ENCODE peak calls at places on chromosomes 5 and 9, in eight cellular contexts. One of them, this sample, is unnamed.

GRCh38 chr9:78562021-78562420 is 265.1 kb downstream of the PSAT1 start:
- DNase-seq in kidney: no peak
- DNase-seq in thoracic aorta: no peak
- DNase-seq in gastrocnemius medialis: no peak
- DNase-seq in GM23338: no peak
- DNase-seq in heart right ventricle: no peak
- DNase-seq in cardiac muscle cell: no peak
- DNase-seq in A673: no peak
- DNase-seq in this sample: no peak

GRCh38 chr9:82810902-82811301 is 252.0 kb downstream of the RASEF start:
- DNase-seq in heart right ventricle: no peak
- DNase-seq in kidney: no peak
- DNase-seq in gastrocnemius medialis: no peak
- DNase-seq in thoracic aorta: no peak
- DNase-seq in GM23338: peak; percentile 78
- DNase-seq in cardiac muscle cell: no peak
- DNase-seq in A673: peak; percentile 4
- DNase-seq in this sample: peak; percentile 98

GRCh38 chr9:118418887-118419620 is 714.9 kb downstream of the TLR4 start:
- DNase-seq in GM23338: no peak
- DNase-seq in A673: no peak
- DNase-seq in kidney: no peak
- DNase-seq in cardiac muscle cell: no peak
- DNase-seq in thoracic aorta: no peak
- DNase-seq in heart right ventricle: no peak
- DNase-seq in gastrocnemius medialis: no peak
- DNase-seq in this sample: peak; percentile 76

GRCh38 chr9:96222132-96222531 is 79.8 kb downstream of the HSD17B3 start:
- DNase-seq in gastrocnemius medialis: no peak
- DNase-seq in kidney: no peak
- DNase-seq in cardiac muscle cell: no peak
- DNase-seq in thoracic aorta: no peak
- DNase-seq in GM23338: peak; percentile 75
- DNase-seq in heart right ventricle: no peak
- DNase-seq in A673: peak; percentile 48
- DNase-seq in this sample: peak; percentile 7

GRCh38 chr9:38008168-38009034 is 60.6 kb downstream of the SHB start:
- DNase-seq in cardiac muscle cell: no peak
- DNase-seq in GM23338: no peak
- DNase-seq in kidney: peak; percentile 88
- DNase-seq in heart right ventricle: no peak
- DNase-seq in A673: peak; percentile 82
- DNase-seq in thoracic aorta: peak; percentile 41
- DNase-seq in gastrocnemius medialis: no peak
- DNase-seq in this sample: peak; percentile 99

GRCh38 chr5:65623482-65623881 is 651 bp downstream of the TRIM23 start:
- DNase-seq in cardiac muscle cell: no peak
- DNase-seq in A673: no peak
- DNase-seq in GM23338: no peak
- DNase-seq in heart right ventricle: no peak
- DNase-seq in kidney: no peak
- DNase-seq in thoracic aorta: no peak
- DNase-seq in gastrocnemius medialis: no peak
- DNase-seq in this sample: no peak

GRCh38 chr5:38463634-38464521 is 92.6 kb downstream of the LIFR start:
- DNase-seq in gastrocnemius medialis: peak; percentile 56
- DNase-seq in thoracic aorta: no peak
- DNase-seq in GM23338: no peak
- DNase-seq in cardiac muscle cell: no peak
- DNase-seq in A673: peak; percentile 57
- DNase-seq in kidney: no peak
- DNase-seq in heart right ventricle: no peak
- DNase-seq in this sample: peak; percentile 89

GRCh38 chr5:127029513-127030258 is 672 bp downstream of the MARCHF3 start:
- DNase-seq in heart right ventricle: peak; percentile 50
- DNase-seq in gastrocnemius medialis: peak; percentile 60
- DNase-seq in kidney: peak; percentile 73
- DNase-seq in GM23338: peak; percentile 88
- DNase-seq in cardiac muscle cell: peak; percentile 60
- DNase-seq in thoracic aorta: no peak
- DNase-seq in A673: peak; percentile 39
- DNase-seq in this sample: peak; percentile 67

GRCh38 chr5:68861099-68861498 is 232.7 kb upstream of the SLC30A5 start:
- DNase-seq in A673: no peak
- DNase-seq in gastrocnemius medialis: no peak
- DNase-seq in heart right ventricle: no peak
- DNase-seq in cardiac muscle cell: no peak
- DNase-seq in kidney: no peak
- DNase-seq in thoracic aorta: no peak
- DNase-seq in GM23338: no peak
- DNase-seq in this sample: no peak

GRCh38 chr5:159549046-159549445 is 218.8 kb upstream of the IL12B start:
- DNase-seq in cardiac muscle cell: no peak
- DNase-seq in kidney: no peak
- DNase-seq in A673: no peak
- DNase-seq in GM23338: no peak
- DNase-seq in thoracic aorta: no peak
- DNase-seq in heart right ventricle: no peak
- DNase-seq in gastrocnemius medialis: no peak
- DNase-seq in this sample: no peak

GRCh38 chr5:151239237-151239861 is 13.6 kb upstream of the GM2A start:
- DNase-seq in kidney: peak; percentile 91
- DNase-seq in cardiac muscle cell: peak; percentile 85
- DNase-seq in heart right ventricle: peak; percentile 83
- DNase-seq in thoracic aorta: no peak
- DNase-seq in GM23338: peak; percentile 81
- DNase-seq in gastrocnemius medialis: peak; percentile 60
- DNase-seq in A673: peak; percentile 64
- DNase-seq in this sample: no peak

GRCh38 chr9:136552117-136552685 is 6.4 kb upstream of the NOTCH1 start:
- DNase-seq in kidney: no peak
- DNase-seq in gastrocnemius medialis: no peak
- DNase-seq in A673: no peak
- DNase-seq in cardiac muscle cell: no peak
- DNase-seq in GM23338: peak; percentile 24
- DNase-seq in heart right ventricle: peak; percentile 26
- DNase-seq in thoracic aorta: no peak
- DNase-seq in this sample: peak; percentile 29
- H3K4me3 ChIP-seq in kidney: no peak overlapping the region
- H3K4me3 ChIP-seq in gastrocnemius medialis: no peak overlapping the region
- H3K4me3 ChIP-seq in A673: no peak overlapping the region
- H3K4me3 ChIP-seq in cardiac muscle cell: no peak overlapping the region
- H3K4me3 ChIP-seq in GM23338: no peak overlapping the region
- H3K4me3 ChIP-seq in heart right ventricle: no peak overlapping the region
- H3K4me3 ChIP-seq in thoracic aorta: peak overlapping the region; percentile 69
- H3K4me3 ChIP-seq in this sample: no peak overlapping the region

DNA sequence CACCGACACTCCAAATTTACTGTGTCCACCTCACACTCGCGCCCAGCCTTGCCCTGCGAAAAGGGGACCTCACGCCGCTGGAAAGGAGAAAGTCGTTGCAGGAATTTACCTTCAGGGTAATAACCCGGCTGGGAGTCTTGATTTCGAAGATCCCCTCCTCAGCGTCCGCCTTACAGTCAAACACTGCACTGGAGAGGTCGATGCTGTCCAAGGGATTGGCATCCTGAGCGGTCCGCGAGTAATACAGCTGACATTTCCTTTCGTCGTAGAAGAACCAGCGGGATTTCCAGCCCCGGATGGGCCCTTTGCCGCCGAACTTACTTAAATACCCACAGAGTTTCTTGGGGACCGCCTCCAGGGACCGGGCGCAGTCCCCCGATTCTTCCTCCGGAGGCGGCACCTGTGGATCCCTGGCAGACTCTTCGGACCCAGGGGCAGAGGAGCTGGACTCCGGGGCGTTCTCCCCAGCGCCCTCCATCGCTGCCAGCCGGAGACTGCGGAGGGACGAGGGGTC is 328 bp downstream of the TBC1D2 start:
- DNase-seq in cardiac muscle cell: peak; percentile 50
- DNase-seq in kidney: no peak
- DNase-seq in A673: peak; percentile 41
- DNase-seq in gastrocnemius medialis: no peak
- DNase-seq in thoracic aorta: no peak
- DNase-seq in GM23338: peak; percentile 87
- DNase-seq in heart right ventricle: no peak
- DNase-seq in this sample: peak; percentile 42
- TF ChIP-seq CTCF in cardiac muscle cell: no peak
- TF ChIP-seq CTCF in kidney: no peak
- TF ChIP-seq CTCF in A673: no peak
- TF ChIP-seq CTCF in gastrocnemius medialis: no peak
- TF ChIP-seq CTCF in thoracic aorta: no peak
- TF ChIP-seq CTCF in GM23338: no peak
- TF ChIP-seq CTCF in heart right ventricle: no peak
- TF ChIP-seq CTCF in this sample: no peak

GRCh38 chr9:120768247-120768646 is 25.0 kb downstream of the FBXW2 start:
- DNase-seq in kidney: no peak
- DNase-seq in GM23338: peak; percentile 64
- DNase-seq in gastrocnemius medialis: no peak
- DNase-seq in cardiac muscle cell: no peak
- DNase-seq in heart right ventricle: no peak
- DNase-seq in A673: no peak
- DNase-seq in thoracic aorta: no peak
- DNase-seq in this sample: no peak
- H3K36me3 ChIP-seq in kidney: peaks cover 24% of the 10 kb centered on the region
- H3K36me3 ChIP-seq in GM23338: peaks cover 30% of the 10 kb centered on the region
- H3K36me3 ChIP-seq in gastrocnemius medialis: peaks cover 61% of the 10 kb centered on the region
- H3K36me3 ChIP-seq in cardiac muscle cell: peaks cover 30% of the 10 kb centered on the region
- H3K36me3 ChIP-seq in heart right ventricle: peaks cover 100% of the 10 kb centered on the region
- H3K36me3 ChIP-seq in A673: peaks cover 65% of the 10 kb centered on the region
- H3K36me3 ChIP-seq in thoracic aorta: peaks cover 62% of the 10 kb centered on the region
- H3K36me3 ChIP-seq in this sample: peaks cover 17% of the 10 kb centered on the region

DNA sequence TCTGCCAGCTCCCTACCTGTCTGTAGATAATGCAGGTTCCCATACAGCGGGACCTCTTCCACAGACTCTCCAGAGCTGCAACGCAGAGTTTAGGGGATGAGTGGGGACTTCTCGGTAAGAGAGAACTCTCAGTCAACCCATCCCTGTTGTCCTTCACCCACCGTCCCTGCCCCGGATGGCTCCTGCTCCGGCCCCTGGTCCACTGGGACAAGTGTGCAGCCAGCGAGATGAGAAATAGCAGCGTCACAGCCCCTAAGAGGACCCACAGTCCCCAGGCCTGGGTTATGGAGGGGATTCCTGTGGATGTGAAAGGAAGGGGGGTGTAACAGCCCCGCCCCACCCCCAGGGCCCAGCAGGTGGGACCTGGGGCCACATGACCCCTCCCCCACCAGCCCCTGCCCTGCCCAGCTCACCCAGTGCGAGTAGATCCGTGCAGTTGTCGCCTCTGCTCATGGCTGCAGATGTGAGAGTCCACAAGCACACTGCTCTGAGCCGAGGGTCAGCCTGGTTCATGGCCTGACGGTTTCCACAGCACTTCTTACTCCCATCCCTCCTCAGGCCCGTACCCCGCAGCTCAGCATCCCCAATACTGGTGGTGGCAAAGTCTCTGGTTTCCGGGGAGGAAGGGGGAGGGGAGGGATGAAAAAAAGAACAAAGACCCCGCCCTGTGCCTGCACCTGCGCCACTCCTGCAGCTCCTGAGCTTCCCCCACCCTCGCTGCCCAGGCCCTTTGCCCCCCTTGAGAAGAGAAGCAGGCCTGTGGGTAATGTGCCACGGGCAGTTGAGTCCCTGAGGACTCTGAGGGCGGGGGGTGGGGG is at the start of gene SIT1:
- DNase-seq in GM23338: peak; percentile 75
- DNase-seq in gastrocnemius medialis: no peak
- DNase-seq in A673: no peak
- DNase-seq in heart right ventricle: no peak
- DNase-seq in kidney: peak; percentile 79
- DNase-seq in thoracic aorta: no peak
- DNase-seq in cardiac muscle cell: no peak
- DNase-seq in this sample: no peak
- H3K4me3 ChIP-seq in GM23338: peak within 1 kb of the TSS; percentile 54
- H3K4me3 ChIP-seq in gastrocnemius medialis: no peak within 1 kb of the TSS
- H3K4me3 ChIP-seq in A673: no peak within 1 kb of the TSS
- H3K4me3 ChIP-seq in heart right ventricle: no peak within 1 kb of the TSS
- H3K4me3 ChIP-seq in kidney: no peak within 1 kb of the TSS
- H3K4me3 ChIP-seq in thoracic aorta: peak within 1 kb of the TSS; percentile 56
- H3K4me3 ChIP-seq in cardiac muscle cell: no peak within 1 kb of the TSS
- H3K4me3 ChIP-seq in this sample: no peak within 1 kb of the TSS

This sample was measured in bronchial epithelial cell.